ENCODE peak calls at places on chromosomes 6 and 20, in five cellular contexts. F, A, Q, X and I are unnamed samples.

GRCh38 chr6:16849280-16850210 is 88.3 kb upstream of the ATXN1 start:
- DNase-seq in F (no peak), A (peak; percentile 67), Q (peak; percentile 43), X (no peak), I (no peak)

GRCh38 chr20:4332466-4332865 is 317.1 kb upstream of the RNF24 start:
- DNase-seq in F (no peak), A (no peak), Q (no peak), X (no peak), I (no peak)

GRCh38 chr6:82612475-82612874 is 248.9 kb downstream of the TPBG start:
- DNase-seq in F (no peak), A (no peak), Q (peak; percentile 44), X (no peak), I (no peak)

GRCh38 chr20:59150821-59151251 is 12.8 kb upstream of the ZNF831 start:
- DNase-seq in F (no peak), A (no peak), Q (no peak), X (no peak), I (no peak)

GRCh38 chr6:36028088-36028886 is 679 bp downstream of the MAPK14 start:
- DNase-seq in F (peak; percentile 33), A (peak; percentile 52), Q (peak; percentile 27), X (peak; percentile 72), I (peak; percentile 22)

GRCh38 chr6:122995930-122996796 is at the start of gene CLVS2:
- DNase-seq in F (no peak), A (no peak), Q (peak; percentile 37), X (peak; percentile 62), I (no peak)

GRCh38 chr20:61252601-61253263 is 671 bp downstream of the CDH4 start:
- DNase-seq in F (peak; percentile 22), A (peak; percentile 43), Q (peak; percentile 35), X (peak; percentile 65), I (peak; percentile 32)

GRCh38 chr20:14800743-14801425 is 463.5 kb upstream of the FLRT3 start:
- DNase-seq in F (no peak), A (no peak), Q (no peak), X (no peak), I (no peak)